ENCODE peak calls at places on chromosomes 6 and 20, in nine cellular contexts. K is neural progenitor cell; W is HEK293T; N is colonic mucosa; X is lung microvascular endothelial cell; O is activated T-helper 1 cell treated with anti-CD3 and anti-CD28 coated beads, Interleukin-12 subunit alpha, Interleukin-12 subunit beta, Interleukin-2, Interleukin-4 antibody, amounts not matched to agents 30 ng/mL and 10 ng/mL and 1 ng/mL, durations not matched to agents 14 hours and 24 hours and 36 hours; I is tibial artery; G is naive thymus-derived CD8-positive, alpha-beta T cell; R is epithelial cell of esophagus. A is an unnamed sample.

GRCh38 chr20:11791316-11792228 is 126.1 kb upstream of the BTBD3 start:
- DNase-seq in K (no peak), W (peak; percentile 53), N (no peak), X (no peak), O (no peak), I (no peak), G (no peak), R (peak; percentile 4), A (no peak)

GRCh38 chr20:61762208-61762710 is 303.4 kb downstream of the TAF4 start:
- DNase-seq in K (no peak), W (no peak), N (no peak), X (no peak), O (no peak), I (peak; percentile 35), G (no peak), R (no peak), A (no peak)

GRCh38 chr6:132058975-132059374 is 107.8 kb upstream of the CCN2 start:
- DNase-seq in K (no peak), W (no peak), N (no peak), X (no peak), O (no peak), I (no peak), G (no peak), R (no peak), A (no peak)

GRCh38 chr6:73630401-73630800 is 23.4 kb downstream of the SLC17A5 start:
- DNase-seq in K (peak; percentile 3), W (no peak), N (no peak), X (no peak), O (no peak), I (no peak), G (no peak), R (no peak), A (no peak)

GRCh38 chr6:78611886-78612480 is 255.4 kb upstream of the IRAK1BP1 start:
- DNase-seq in K (peak; percentile 5), W (peak; percentile 8), N (no peak), X (peak; percentile 31), O (no peak), I (no peak), G (no peak), R (peak; percentile 42), A (no peak)

GRCh38 chr6:42361036-42361435 is 90.7 kb downstream of the TRERF1 start:
- DNase-seq in K (no peak), W (no peak), N (no peak), X (no peak), O (no peak), I (no peak), G (no peak), R (no peak), A (no peak)

GRCh38 chr6:2630362-2630761 is 120.4 kb downstream of the MYLK4 start:
- DNase-seq in K (no peak), W (no peak), N (no peak), X (peak; percentile 95), O (no peak), I (peak; percentile 92), G (no peak), R (peak; percentile 96), A (no peak)

GRCh38 chr6:24766685-24767462 is 7.9 kb upstream of the GMNN start:
- DNase-seq in K (no peak), W (no peak), N (no peak), X (peak; percentile 53), O (no peak), I (no peak), G (no peak), R (peak; percentile 52), A (peak; percentile 30)

GRCh38 chr6:91436448-91436847 is 849.6 kb upstream of the MAP3K7 start:
- DNase-seq in K (no peak), W (no peak), N (no peak), X (no peak), O (no peak), I (no peak), G (no peak), R (no peak), A (no peak)

GRCh38 chr20:18428490-18429173 is 38.2 kb downstream of the DZANK1 start:
- DNase-seq in K (no peak), W (peak; percentile 13), N (peak; percentile 88), X (peak; percentile 26), O (no peak), I (no peak), G (no peak), R (no peak), A (no peak)

GRCh38 chr6:170208651-170209353 is 82.1 kb downstream of the DLL1 start:
- DNase-seq in K (no peak), W (no peak), N (peak; percentile 10), X (no peak), O (no peak), I (peak; percentile 33), G (no peak), R (no peak), A (no peak)

GRCh38 chr6:75412937-75413662 is 80.5 kb downstream of the FILIP1 start:
- DNase-seq in K (no peak), W (no peak), N (no peak), X (no peak), O (no peak), I (no peak), G (no peak), R (no peak), A (no peak)

GRCh38 chr6:138188278-138188923 is 26.7 kb downstream of the ARFGEF3 start:
- DNase-seq in K (no peak), W (no peak), N (peak; percentile 42), X (no peak), O (no peak), I (no peak), G (no peak), R (peak; percentile 75), A (no peak)